ENCODE peak calls at places on chromosome 22, in ten cellular contexts. U is epithelial cell of esophagus; W is RWPE1; S is body of pancreas; F is progenitor cell of endocrine pancreas; N is gastrocnemius medialis; G is heart left ventricle; V is ovary; A is CD8-positive, alpha-beta T cell; D is endodermal cell. J is an unnamed sample.

GRCh38 chr22:47210112-47210657 is 447.7 kb downstream of the TBC1D22A start:
- DNase-seq in D (peak), S (no peak), G (no peak), A (no peak), F (no peak), U (no peak), V (no peak), W (no peak), N (no peak), J (no peak)

GRCh38 chr22:38963872-38964271 is 6.5 kb downstream of the APOBEC3A start:
- DNase-seq in N (no peak), A (no peak), G (no peak), W (peak), U (peak), F (no peak), V (no peak), D (no peak), S (peak), J (peak)

GRCh38 chr22:23565288-23565941 is 14.7 kb downstream of the IGLL1 start:
- DNase-seq in F (peak), G (no peak), D (peak), A (no peak), W (no peak), U (no peak), S (no peak), V (no peak), N (no peak), J (peak)

GRCh38 chr22:19174106-19175025 is 4.2 kb downstream of the SLC25A1 start:
- DNase-seq in W (peak), G (peak), N (no peak), U (peak), V (no peak), F (no peak), D (peak), A (no peak), S (peak), J (no peak)

GRCh38 chr22:19982991-19983578 is 33.5 kb downstream of the ARVCF start:
- DNase-seq in U (no peak), N (peak), S (no peak), W (no peak), G (no peak), A (no peak), F (no peak), V (no peak), D (no peak), J (no peak)

GRCh38 chr22:22427542-22428065 is 80.9 kb downstream of the ZNF280B start:
- DNase-seq in S (no peak), N (no peak), U (no peak), A (no peak), D (no peak), W (no peak), G (no peak), F (no peak), V (no peak), J (no peak)

GRCh38 chr22:29314537-29315285 is 786 bp downstream of the RASL10A start:
- DNase-seq in S (no peak), N (no peak), V (no peak), U (no peak), F (no peak), W (no peak), D (peak), A (no peak), G (no peak), J (peak)

GRCh38 chr22:44738347-44738715 is 14.0 kb upstream of the ARHGAP8 start:
- DNase-seq in D (peak), U (peak), N (no peak), F (no peak), W (peak), G (no peak), S (peak), A (no peak), V (no peak), J (peak)

GRCh38 chr22:25563757-25564319 is 637 bp upstream of the GRK3 start:
- DNase-seq in U (peak), N (no peak), S (peak), D (no peak), V (peak), W (no peak), F (no peak), G (no peak), A (no peak), J (no peak)

GRCh38 chr22:25402501-25403283 is 161.8 kb upstream of the GRK3 start:
- DNase-seq in A (no peak), V (peak), W (peak), S (peak), F (no peak), G (peak), N (no peak), U (peak), D (no peak), J (no peak)

GRCh38 chr22:31107206-31108118 is at the start of gene SELENOM:
- DNase-seq in V (peak), D (peak), S (peak), W (peak), U (peak), G (peak), N (peak), F (peak), A (peak), J (peak)

GRCh38 chr22:46769191-46769675 is 6.8 kb downstream of the TBC1D22A start:
- DNase-seq in A (no peak), F (no peak), U (no peak), G (no peak), W (no peak), D (no peak), S (peak), N (peak), V (no peak), J (no peak)

GRCh38 chr22:41447435-41448188 is 1.0 kb upstream of the TOB2 start:
- DNase-seq in S (peak), U (peak), A (peak), F (peak), V (peak), G (peak), N (peak), D (peak), W (no peak), J (peak)

GRCh38 chr22:32810241-32811133 is 9.0 kb downstream of the TIMP3 start:
- DNase-seq in S (no peak), W (no peak), N (no peak), A (no peak), G (no peak), D (peak), F (no peak), U (peak), V (no peak), J (no peak)

GRCh38 chr22:46803031-46803880 is 40.8 kb downstream of the TBC1D22A start:
- DNase-seq in D (peak), A (peak), F (peak), U (peak), S (peak), G (no peak), V (no peak), N (no peak), W (peak), J (peak)

GRCh38 chr22:18731075-18731666 is 119.5 kb upstream of the RIMBP3 start:
- DNase-seq in D (no peak), N (no peak), V (no peak), U (no peak), F (no peak), A (no peak), W (no peak), G (no peak), S (no peak), J (no peak)

GRCh38 chr22:33056108-33056507 is 2.1 kb downstream of the SYN3 start:
- DNase-seq in A (no peak), F (no peak), U (no peak), G (no peak), S (no peak), D (no peak), V (no peak), W (no peak), N (no peak), J (no peak)

GRCh38 chr22:24146791-24147353 is 34.4 kb upstream of the SUSD2 start:
- DNase-seq in W (no peak), V (peak), D (peak), U (no peak), G (no peak), S (peak), N (peak), F (no peak), A (no peak), J (no peak)

GRCh38 chr22:18071968-18072310 is 5.9 kb upstream of the PEX26 start:
- DNase-seq in N (no peak), A (no peak), D (no peak), U (no peak), F (no peak), V (no peak), W (no peak), S (no peak), G (no peak), J (no peak)

GRCh38 chr22:37607912-37608476 is 640 bp upstream of the GGA1 start:
- DNase-seq in D (peak), F (no peak), A (no peak), N (no peak), W (no peak), V (no peak), G (no peak), U (no peak), S (no peak), J (no peak)

GRCh38 chr22:46149493-46149997 is 781 bp upstream of the PPARA start:
- DNase-seq in D (peak), V (peak), N (peak), W (no peak), G (peak), F (no peak), S (peak), A (peak), U (no peak), J (peak)

GRCh38 chr22:48402591-48403031 is 1425.1 kb downstream of the BRD1 start:
- DNase-seq in N (no peak), D (no peak), G (no peak), U (no peak), V (no peak), W (no peak), F (no peak), S (no peak), A (no peak), J (no peak)

GRCh38 chr22:23478175-23478574 is 101.9 kb downstream of the IGLL1 start:
- DNase-seq in U (no peak), F (no peak), A (no peak), S (no peak), V (no peak), W (no peak), D (no peak), N (no peak), G (no peak), J (no peak)

GRCh38 chr22:46294784-46295183 is 1.9 kb upstream of the GTSE1 start:
- DNase-seq in D (no peak), F (no peak), A (no peak), V (no peak), W (no peak), S (no peak), N (no peak), U (no peak), G (no peak), J (no peak)

GRCh38 chr22:19289475-19290161 is 1.9 kb downstream of the CLTCL1 start:
- DNase-seq in A (peak), F (no peak), D (no peak), U (peak), G (no peak), S (no peak), N (no peak), W (no peak), V (no peak), J (no peak)

GRCh38 chr22:48434868-48435250 is 1392.8 kb downstream of the BRD1 start:
- DNase-seq in S (no peak), G (no peak), V (no peak), A (no peak), N (no peak), F (no peak), D (no peak), U (no peak), W (no peak), J (no peak)

GRCh38 chr22:17926516-17926915 is 97.8 kb downstream of the MICAL3 start:
- DNase-seq in G (no peak), F (no peak), N (no peak), U (no peak), S (no peak), V (no peak), W (no peak), D (no peak), A (no peak), J (no peak)

GRCh38 chr22:19933328-19934241 is 8.0 kb upstream of the COMT start:
- DNase-seq in A (no peak), U (no peak), S (no peak), W (no peak), D (no peak), F (no peak), V (no peak), G (no peak), N (no peak), J (no peak)

GRCh38 chr22:42343551-42344081 is 73.2 kb upstream of the TCF20 start:
- DNase-seq in U (no peak), A (peak), D (no peak), S (no peak), W (no peak), N (no peak), F (no peak), G (no peak), V (no peak), J (no peak)

GRCh38 chr22:30823015-30823370 is 128.3 kb downstream of the OSBP2 start:
- DNase-seq in W (peak), A (no peak), G (no peak), D (peak), N (no peak), U (peak), S (no peak), V (no peak), F (no peak), J (no peak)

GRCh38 chr22:37681556-37682049 is 4.5 kb upstream of the NOL12 start:
- DNase-seq in S (peak), A (peak), G (peak), V (peak), W (peak), F (peak), U (peak), N (peak), D (peak), J (peak)

GRCh38 chr22:30776476-30776875 is 81.8 kb downstream of the OSBP2 start:
- DNase-seq in W (no peak), D (no peak), G (no peak), F (no peak), V (no peak), S (no peak), A (no peak), U (no peak), N (no peak), J (no peak)

GRCh38 chr22:35539910-35540599 is 576 bp upstream of the RASD2 start:
- DNase-seq in F (peak), S (peak), W (peak), A (peak), V (peak), N (peak), G (peak), D (peak), U (peak), J (peak)

GRCh38 chr22:30335236-30335635 is 8.5 kb upstream of the TBC1D10A start:
- DNase-seq in S (no peak), D (no peak), U (no peak), W (no peak), A (no peak), F (no peak), V (no peak), G (no peak), N (no peak), J (no peak)

GRCh38 chr22:29339381-29340235 is 24.1 kb upstream of the RASL10A start:
- DNase-seq in U (peak), D (no peak), G (no peak), A (no peak), W (peak), N (no peak), V (no peak), S (no peak), F (no peak), J (no peak)

DNA sequence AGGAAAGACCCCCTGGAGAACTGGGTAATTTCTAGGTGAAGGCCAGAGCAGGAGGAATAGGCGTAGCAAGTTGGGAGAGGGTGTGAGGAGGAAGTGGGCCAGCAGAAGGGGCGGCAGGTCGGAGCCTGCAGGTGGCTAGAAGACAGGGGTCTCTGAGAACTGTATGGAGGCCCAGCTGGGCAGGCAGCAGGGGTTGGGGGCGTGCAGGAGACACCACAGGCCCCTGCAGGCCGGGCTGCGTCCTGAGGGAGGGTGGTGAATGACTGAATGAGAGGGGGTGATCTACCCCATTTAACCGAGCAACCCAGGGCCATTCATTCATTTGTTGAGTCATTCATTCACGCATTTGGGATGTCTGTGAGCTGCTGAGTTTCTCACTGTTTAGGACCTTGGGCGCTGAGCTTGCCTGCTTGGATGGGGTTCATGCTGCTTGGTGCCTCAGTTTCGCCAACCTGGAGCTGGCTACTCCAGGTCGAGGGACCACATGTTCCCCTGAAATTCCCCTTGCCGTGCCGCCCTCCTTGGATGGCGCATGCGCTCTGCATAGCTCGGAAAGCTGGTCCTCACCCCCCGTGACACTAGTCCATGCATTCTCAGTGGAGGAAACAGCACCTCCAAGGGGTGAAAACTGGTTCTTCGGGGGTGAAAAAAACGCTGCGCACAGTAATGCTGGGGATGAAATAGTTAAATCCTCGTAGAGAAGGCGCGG is 15.6 kb downstream of the MPPED1 start:
- DNase-seq in G (no peak), A (no peak), F (no peak), W (no peak), U (no peak), D (no peak), S (no peak), V (no peak), N (no peak), J (no peak)
- TF ChIP-seq CTCF in G (no peak), A (no peak), F (no peak), W (no peak), U (no peak), D (peak), S (no peak), V (no peak), N (no peak), J (no peak)

DNA sequence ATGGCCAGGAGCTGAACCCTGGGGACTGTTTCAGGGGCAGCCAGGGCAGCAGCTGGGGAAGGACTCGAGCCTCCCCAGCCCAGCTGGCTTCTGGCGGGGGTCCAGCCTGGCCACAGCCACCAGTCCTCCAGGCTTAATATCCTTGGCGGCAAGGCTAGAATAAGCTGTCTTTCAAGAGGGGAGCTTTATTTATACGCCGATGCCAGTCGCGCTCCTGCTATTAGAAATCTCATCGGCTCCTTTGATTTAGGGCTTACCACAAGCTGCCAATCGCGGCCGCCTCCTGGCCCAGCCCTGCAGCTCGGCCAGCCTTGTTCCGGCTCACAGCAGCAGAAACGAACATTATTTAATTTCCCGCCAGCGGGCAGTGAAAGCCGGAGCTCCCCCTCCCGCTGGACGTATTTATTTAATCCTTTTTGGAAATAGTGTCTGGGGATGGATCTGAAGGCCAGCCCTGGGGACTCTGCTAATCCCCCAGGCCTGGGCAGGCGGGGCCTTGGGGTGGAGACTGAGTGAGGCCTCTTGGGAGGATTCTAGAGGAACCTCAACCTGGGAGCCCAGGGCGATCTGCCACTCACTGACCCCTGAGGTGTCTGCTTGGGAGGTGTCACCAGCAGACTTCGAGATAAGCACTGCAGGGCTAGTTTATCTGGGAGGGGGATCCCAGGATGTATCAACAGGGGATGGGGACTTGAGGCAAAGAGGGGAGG is 363.1 kb downstream of the MN1 start:
- DNase-seq in N (no peak), V (peak), W (no peak), A (no peak), U (peak), F (no peak), D (peak), S (peak), G (no peak), J (peak)
- TF ChIP-seq CTCF in N (no peak), V (no peak), W (no peak), A (no peak), U (no peak), F (no peak), D (no peak), S (peak), G (peak), J (no peak)

GRCh38 chr22:50621491-50621880 is 6.5 kb downstream of the ARSA start:
- DNase-seq in N (no peak), S (no peak), W (no peak), V (no peak), D (no peak), A (peak), G (no peak), F (no peak), U (no peak), J (no peak)

GRCh38 chr22:50621948-50622722 is 5.8 kb downstream of the ARSA start:
- DNase-seq in F (no peak), G (no peak), D (peak), U (peak), N (no peak), W (no peak), A (peak), S (peak), V (no peak), J (peak)

GRCh38 chr22:50620861-50621490 is 7.0 kb downstream of the ARSA start:
- DNase-seq in A (peak), U (no peak), D (no peak), F (no peak), V (no peak), W (no peak), N (no peak), S (no peak), G (no peak), J (peak)

GRCh38 chr22:50624347-50625130 is 3.4 kb downstream of the ARSA start:
- DNase-seq in V (no peak), W (no peak), A (no peak), F (no peak), S (no peak), G (no peak), D (no peak), N (no peak), U (no peak), J (no peak)

GRCh38 chr22:50622723-50623327 is 5.1 kb downstream of the ARSA start:
- DNase-seq in A (no peak), D (peak), F (no peak), S (peak), W (no peak), N (no peak), G (no peak), V (no peak), U (peak), J (peak)
- TF ChIP-seq CTCF in A (no peak), D (no peak), F (no peak), S (peak), W (no peak), N (no peak), G (peak), V (no peak), U (peak), J (no peak)

GRCh38 chr22:40179535-40179934 is 1.8 kb downstream of the TNRC6B start:
- DNase-seq in A (no peak), D (no peak), V (no peak), S (no peak), U (no peak), N (no peak), W (no peak), F (no peak), G (no peak), J (no peak)

GRCh38 chr22:40175571-40176105 is 2.1 kb upstream of the TNRC6B start:
- DNase-seq in G (no peak), F (no peak), N (no peak), U (no peak), A (no peak), W (no peak), V (no peak), S (no peak), D (no peak), J (no peak)

GRCh38 chr22:40177738-40178416 is at the start of gene TNRC6B:
- DNase-seq in D (peak), A (peak), G (peak), S (peak), U (peak), F (peak), N (peak), V (peak), W (peak), J (peak)

GRCh38 chr22:40178417-40179409 is 988 bp downstream of the TNRC6B start:
- DNase-seq in D (peak), V (no peak), A (peak), W (no peak), G (no peak), N (no peak), U (peak), F (no peak), S (no peak), J (no peak)

GRCh38 chr22:40176921-40177737 is 596 bp upstream of the TNRC6B start:
- DNase-seq in N (peak), G (peak), A (peak), U (peak), W (no peak), F (no peak), D (peak), V (peak), S (peak), J (peak)
- TF ChIP-seq CTCF in N (no peak), G (no peak), A (no peak), U (no peak), W (no peak), F (no peak), D (no peak), V (no peak), S (no peak), J (no peak)